ENCODE peak calls at places on chromosomes 5 and 9, in ten cellular contexts. One of them, this sample, is unnamed.

GRCh38 chr5:175800656-175801081 is 70.7 kb upstream of the CPLX2 start:
- DNase-seq in stimulated activated CD8-positive, alpha-beta memory T cell treated with anti-CD3 and anti-CD28 coated beads, Interleukin-15, amount 100 ng/mL, for 1 hour: no peak
- DNase-seq in NCI-H1105 treated with DMSO at 0.1 percent for 48 hours: no peak
- DNase-seq in stimulated activated naive CD8-positive, alpha-beta T cell treated with anti-CD3 and anti-CD28 coated beads, Interleukin-15, amount 100 ng/mL, for 72 hours: no peak
- DNase-seq in psoas muscle: no peak
- DNase-seq in fibroblast of mammary gland: peak; percentile 78
- DNase-seq in NAMALWA: no peak
- DNase-seq in NCI-H345: no peak
- DNase-seq in NCI-H1694 treated with DMSO at 0.1 percent for 48 hours: peak; percentile 39
- DNase-seq in HCT116: no peak
- DNase-seq in this sample: no peak

GRCh38 chr9:34612788-34613390 is 992 bp upstream of the RPP25L start:
- DNase-seq in NCI-H1694 treated with DMSO at 0.1 percent for 48 hours: peak; percentile 67
- DNase-seq in NAMALWA: peak; percentile 89
- DNase-seq in NCI-H1105 treated with DMSO at 0.1 percent for 48 hours: peak; percentile 75
- DNase-seq in HCT116: peak; percentile 54
- DNase-seq in NCI-H345: peak; percentile 82
- DNase-seq in fibroblast of mammary gland: peak; percentile 73
- DNase-seq in stimulated activated naive CD8-positive, alpha-beta T cell treated with anti-CD3 and anti-CD28 coated beads, Interleukin-15, amount 100 ng/mL, for 72 hours: peak; percentile 72
- DNase-seq in psoas muscle: peak; percentile 84
- DNase-seq in stimulated activated CD8-positive, alpha-beta memory T cell treated with anti-CD3 and anti-CD28 coated beads, Interleukin-15, amount 100 ng/mL, for 1 hour: peak; percentile 51
- DNase-seq in this sample: peak; percentile 81

GRCh38 chr9:77987880-77988525 is 43.6 kb downstream of the GNAQ start:
- DNase-seq in stimulated activated CD8-positive, alpha-beta memory T cell treated with anti-CD3 and anti-CD28 coated beads, Interleukin-15, amount 100 ng/mL, for 1 hour: no peak
- DNase-seq in NCI-H1694 treated with DMSO at 0.1 percent for 48 hours: no peak
- DNase-seq in psoas muscle: no peak
- DNase-seq in fibroblast of mammary gland: no peak
- DNase-seq in NCI-H1105 treated with DMSO at 0.1 percent for 48 hours: no peak
- DNase-seq in HCT116: no peak
- DNase-seq in NAMALWA: no peak
- DNase-seq in NCI-H345: no peak
- DNase-seq in stimulated activated naive CD8-positive, alpha-beta T cell treated with anti-CD3 and anti-CD28 coated beads, Interleukin-15, amount 100 ng/mL, for 72 hours: no peak
- DNase-seq in this sample: no peak

GRCh38 chr5:106094128-106094726 is 1576.5 kb downstream of the EFNA5 start:
- DNase-seq in HCT116: no peak
- DNase-seq in stimulated activated CD8-positive, alpha-beta memory T cell treated with anti-CD3 and anti-CD28 coated beads, Interleukin-15, amount 100 ng/mL, for 1 hour: no peak
- DNase-seq in psoas muscle: no peak
- DNase-seq in stimulated activated naive CD8-positive, alpha-beta T cell treated with anti-CD3 and anti-CD28 coated beads, Interleukin-15, amount 100 ng/mL, for 72 hours: no peak
- DNase-seq in fibroblast of mammary gland: peak; percentile 27
- DNase-seq in NCI-H1105 treated with DMSO at 0.1 percent for 48 hours: peak; percentile 91
- DNase-seq in NCI-H345: peak; percentile 94
- DNase-seq in NAMALWA: no peak
- DNase-seq in NCI-H1694 treated with DMSO at 0.1 percent for 48 hours: peak; percentile 86
- DNase-seq in this sample: no peak

GRCh38 chr5:44388504-44389409 is 463 bp downstream of the FGF10 start:
- DNase-seq in psoas muscle: peak; percentile 44
- DNase-seq in NAMALWA: no peak
- DNase-seq in stimulated activated CD8-positive, alpha-beta memory T cell treated with anti-CD3 and anti-CD28 coated beads, Interleukin-15, amount 100 ng/mL, for 1 hour: no peak
- DNase-seq in HCT116: no peak
- DNase-seq in NCI-H345: no peak
- DNase-seq in stimulated activated naive CD8-positive, alpha-beta T cell treated with anti-CD3 and anti-CD28 coated beads, Interleukin-15, amount 100 ng/mL, for 72 hours: no peak
- DNase-seq in NCI-H1694 treated with DMSO at 0.1 percent for 48 hours: no peak
- DNase-seq in fibroblast of mammary gland: peak; percentile 44
- DNase-seq in NCI-H1105 treated with DMSO at 0.1 percent for 48 hours: peak; percentile 20
- DNase-seq in this sample: no peak

GRCh38 chr5:96909003-96909402 is 26.9 kb upstream of the LNPEP start:
- DNase-seq in stimulated activated CD8-positive, alpha-beta memory T cell treated with anti-CD3 and anti-CD28 coated beads, Interleukin-15, amount 100 ng/mL, for 1 hour: no peak
- DNase-seq in psoas muscle: no peak
- DNase-seq in NAMALWA: no peak
- DNase-seq in NCI-H345: no peak
- DNase-seq in stimulated activated naive CD8-positive, alpha-beta T cell treated with anti-CD3 and anti-CD28 coated beads, Interleukin-15, amount 100 ng/mL, for 72 hours: no peak
- DNase-seq in HCT116: no peak
- DNase-seq in NCI-H1105 treated with DMSO at 0.1 percent for 48 hours: no peak
- DNase-seq in fibroblast of mammary gland: no peak
- DNase-seq in NCI-H1694 treated with DMSO at 0.1 percent for 48 hours: no peak
- DNase-seq in this sample: no peak

GRCh38 chr5:106730912-106731311 is 939.8 kb downstream of the EFNA5 start:
- DNase-seq in stimulated activated CD8-positive, alpha-beta memory T cell treated with anti-CD3 and anti-CD28 coated beads, Interleukin-15, amount 100 ng/mL, for 1 hour: no peak
- DNase-seq in stimulated activated naive CD8-positive, alpha-beta T cell treated with anti-CD3 and anti-CD28 coated beads, Interleukin-15, amount 100 ng/mL, for 72 hours: no peak
- DNase-seq in NAMALWA: no peak
- DNase-seq in HCT116: no peak
- DNase-seq in NCI-H1694 treated with DMSO at 0.1 percent for 48 hours: no peak
- DNase-seq in fibroblast of mammary gland: no peak
- DNase-seq in psoas muscle: no peak
- DNase-seq in NCI-H345: no peak
- DNase-seq in NCI-H1105 treated with DMSO at 0.1 percent for 48 hours: no peak
- DNase-seq in this sample: no peak

GRCh38 chr9:8660383-8660782 is 860.8 kb upstream of the DMAC1 start:
- DNase-seq in psoas muscle: peak; percentile 76
- DNase-seq in fibroblast of mammary gland: peak; percentile 79
- DNase-seq in stimulated activated naive CD8-positive, alpha-beta T cell treated with anti-CD3 and anti-CD28 coated beads, Interleukin-15, amount 100 ng/mL, for 72 hours: no peak
- DNase-seq in NCI-H1694 treated with DMSO at 0.1 percent for 48 hours: no peak
- DNase-seq in HCT116: no peak
- DNase-seq in NAMALWA: peak; percentile 12
- DNase-seq in NCI-H1105 treated with DMSO at 0.1 percent for 48 hours: peak; percentile 16
- DNase-seq in stimulated activated CD8-positive, alpha-beta memory T cell treated with anti-CD3 and anti-CD28 coated beads, Interleukin-15, amount 100 ng/mL, for 1 hour: no peak
- DNase-seq in NCI-H345: no peak
- DNase-seq in this sample: no peak

GRCh38 chr9:92728831-92729734 is 35.5 kb downstream of the BICD2 start:
- DNase-seq in NCI-H1694 treated with DMSO at 0.1 percent for 48 hours: peak; percentile 6
- DNase-seq in NCI-H1105 treated with DMSO at 0.1 percent for 48 hours: no peak
- DNase-seq in psoas muscle: peak; percentile 68
- DNase-seq in stimulated activated naive CD8-positive, alpha-beta T cell treated with anti-CD3 and anti-CD28 coated beads, Interleukin-15, amount 100 ng/mL, for 72 hours: no peak
- DNase-seq in NAMALWA: peak; percentile 93
- DNase-seq in fibroblast of mammary gland: peak; percentile 19
- DNase-seq in NCI-H345: no peak
- DNase-seq in HCT116: no peak
- DNase-seq in stimulated activated CD8-positive, alpha-beta memory T cell treated with anti-CD3 and anti-CD28 coated beads, Interleukin-15, amount 100 ng/mL, for 1 hour: no peak
- DNase-seq in this sample: no peak

GRCh38 chr5:127089206-127089605 is 15.9 kb upstream of the C5orf63 start:
- DNase-seq in NAMALWA: peak; percentile 13
- DNase-seq in HCT116: no peak
- DNase-seq in stimulated activated CD8-positive, alpha-beta memory T cell treated with anti-CD3 and anti-CD28 coated beads, Interleukin-15, amount 100 ng/mL, for 1 hour: no peak
- DNase-seq in psoas muscle: no peak
- DNase-seq in fibroblast of mammary gland: peak; percentile 7
- DNase-seq in NCI-H1694 treated with DMSO at 0.1 percent for 48 hours: no peak
- DNase-seq in NCI-H1105 treated with DMSO at 0.1 percent for 48 hours: no peak
- DNase-seq in stimulated activated naive CD8-positive, alpha-beta T cell treated with anti-CD3 and anti-CD28 coated beads, Interleukin-15, amount 100 ng/mL, for 72 hours: no peak
- DNase-seq in NCI-H345: no peak
- DNase-seq in this sample: no peak

GRCh38 chr5:180135128-180135955 is 63.8 kb upstream of the RNF130 start:
- DNase-seq in HCT116: peak; percentile 48
- DNase-seq in NCI-H345: no peak
- DNase-seq in fibroblast of mammary gland: peak; percentile 84
- DNase-seq in NCI-H1694 treated with DMSO at 0.1 percent for 48 hours: no peak
- DNase-seq in psoas muscle: no peak
- DNase-seq in NAMALWA: no peak
- DNase-seq in NCI-H1105 treated with DMSO at 0.1 percent for 48 hours: no peak
- DNase-seq in stimulated activated CD8-positive, alpha-beta memory T cell treated with anti-CD3 and anti-CD28 coated beads, Interleukin-15, amount 100 ng/mL, for 1 hour: no peak
- DNase-seq in stimulated activated naive CD8-positive, alpha-beta T cell treated with anti-CD3 and anti-CD28 coated beads, Interleukin-15, amount 100 ng/mL, for 72 hours: peak; percentile 57
- DNase-seq in this sample: no peak

GRCh38 chr5:32329395-32329834 is 16.7 kb upstream of the MTMR12 start:
- DNase-seq in NCI-H345: peak; percentile 30
- DNase-seq in NAMALWA: peak; percentile 82
- DNase-seq in HCT116: peak; percentile 54
- DNase-seq in NCI-H1694 treated with DMSO at 0.1 percent for 48 hours: peak; percentile 86
- DNase-seq in NCI-H1105 treated with DMSO at 0.1 percent for 48 hours: no peak
- DNase-seq in stimulated activated CD8-positive, alpha-beta memory T cell treated with anti-CD3 and anti-CD28 coated beads, Interleukin-15, amount 100 ng/mL, for 1 hour: peak; percentile 29
- DNase-seq in fibroblast of mammary gland: peak; percentile 65
- DNase-seq in psoas muscle: peak; percentile 66
- DNase-seq in stimulated activated naive CD8-positive, alpha-beta T cell treated with anti-CD3 and anti-CD28 coated beads, Interleukin-15, amount 100 ng/mL, for 72 hours: peak; percentile 50
- DNase-seq in this sample: peak; percentile 77

GRCh38 chr5:154783774-154784460 is 28.7 kb downstream of the LARP1 start:
- DNase-seq in NCI-H1694 treated with DMSO at 0.1 percent for 48 hours: no peak
- DNase-seq in NCI-H345: no peak
- DNase-seq in fibroblast of mammary gland: peak; percentile 41
- DNase-seq in stimulated activated naive CD8-positive, alpha-beta T cell treated with anti-CD3 and anti-CD28 coated beads, Interleukin-15, amount 100 ng/mL, for 72 hours: no peak
- DNase-seq in psoas muscle: no peak
- DNase-seq in NAMALWA: no peak
- DNase-seq in NCI-H1105 treated with DMSO at 0.1 percent for 48 hours: no peak
- DNase-seq in stimulated activated CD8-positive, alpha-beta memory T cell treated with anti-CD3 and anti-CD28 coated beads, Interleukin-15, amount 100 ng/mL, for 1 hour: no peak
- DNase-seq in HCT116: no peak
- DNase-seq in this sample: no peak

GRCh38 chr5:122942164-122942914 is 94.2 kb downstream of the PPIC start:
- DNase-seq in fibroblast of mammary gland: peak; percentile 11
- DNase-seq in stimulated activated CD8-positive, alpha-beta memory T cell treated with anti-CD3 and anti-CD28 coated beads, Interleukin-15, amount 100 ng/mL, for 1 hour: no peak
- DNase-seq in NCI-H1694 treated with DMSO at 0.1 percent for 48 hours: no peak
- DNase-seq in stimulated activated naive CD8-positive, alpha-beta T cell treated with anti-CD3 and anti-CD28 coated beads, Interleukin-15, amount 100 ng/mL, for 72 hours: no peak
- DNase-seq in HCT116: no peak
- DNase-seq in psoas muscle: no peak
- DNase-seq in NAMALWA: no peak
- DNase-seq in NCI-H345: peak; percentile 37
- DNase-seq in NCI-H1105 treated with DMSO at 0.1 percent for 48 hours: peak; percentile 11
- DNase-seq in this sample: no peak

GRCh38 chr9:111050819-111051218 is 12.5 kb upstream of the LPAR1 start:
- DNase-seq in fibroblast of mammary gland: no peak
- DNase-seq in psoas muscle: no peak
- DNase-seq in NCI-H1694 treated with DMSO at 0.1 percent for 48 hours: no peak
- DNase-seq in stimulated activated naive CD8-positive, alpha-beta T cell treated with anti-CD3 and anti-CD28 coated beads, Interleukin-15, amount 100 ng/mL, for 72 hours: no peak
- DNase-seq in NCI-H345: no peak
- DNase-seq in stimulated activated CD8-positive, alpha-beta memory T cell treated with anti-CD3 and anti-CD28 coated beads, Interleukin-15, amount 100 ng/mL, for 1 hour: no peak
- DNase-seq in NCI-H1105 treated with DMSO at 0.1 percent for 48 hours: no peak
- DNase-seq in NAMALWA: no peak
- DNase-seq in HCT116: no peak
- DNase-seq in this sample: no peak

GRCh38 chr5:75681125-75681830 is 36.0 kb downstream of the POC5 start:
- DNase-seq in HCT116: peak; percentile 15
- DNase-seq in NCI-H1105 treated with DMSO at 0.1 percent for 48 hours: peak; percentile 17
- DNase-seq in NCI-H345: peak; percentile 31
- DNase-seq in stimulated activated naive CD8-positive, alpha-beta T cell treated with anti-CD3 and anti-CD28 coated beads, Interleukin-15, amount 100 ng/mL, for 72 hours: no peak
- DNase-seq in psoas muscle: no peak
- DNase-seq in stimulated activated CD8-positive, alpha-beta memory T cell treated with anti-CD3 and anti-CD28 coated beads, Interleukin-15, amount 100 ng/mL, for 1 hour: no peak
- DNase-seq in NCI-H1694 treated with DMSO at 0.1 percent for 48 hours: peak; percentile 29
- DNase-seq in fibroblast of mammary gland: peak; percentile 58
- DNase-seq in NAMALWA: peak; percentile 66
- DNase-seq in this sample: peak; percentile 15

GRCh38 chr5:140794594-140795258 is at the start of gene PCDHA2:
- DNase-seq in NAMALWA: peak; percentile 11
- DNase-seq in NCI-H345: no peak
- DNase-seq in stimulated activated naive CD8-positive, alpha-beta T cell treated with anti-CD3 and anti-CD28 coated beads, Interleukin-15, amount 100 ng/mL, for 72 hours: no peak
- DNase-seq in fibroblast of mammary gland: peak; percentile 3
- DNase-seq in psoas muscle: no peak
- DNase-seq in stimulated activated CD8-positive, alpha-beta memory T cell treated with anti-CD3 and anti-CD28 coated beads, Interleukin-15, amount 100 ng/mL, for 1 hour: no peak
- DNase-seq in NCI-H1105 treated with DMSO at 0.1 percent for 48 hours: no peak
- DNase-seq in HCT116: no peak
- DNase-seq in NCI-H1694 treated with DMSO at 0.1 percent for 48 hours: no peak
- DNase-seq in this sample: no peak

GRCh38 chr5:175844174-175844573 is 27.2 kb upstream of the CPLX2 start:
- DNase-seq in NAMALWA: no peak
- DNase-seq in psoas muscle: no peak
- DNase-seq in NCI-H345: no peak
- DNase-seq in stimulated activated naive CD8-positive, alpha-beta T cell treated with anti-CD3 and anti-CD28 coated beads, Interleukin-15, amount 100 ng/mL, for 72 hours: no peak
- DNase-seq in NCI-H1105 treated with DMSO at 0.1 percent for 48 hours: no peak
- DNase-seq in HCT116: no peak
- DNase-seq in stimulated activated CD8-positive, alpha-beta memory T cell treated with anti-CD3 and anti-CD28 coated beads, Interleukin-15, amount 100 ng/mL, for 1 hour: no peak
- DNase-seq in NCI-H1694 treated with DMSO at 0.1 percent for 48 hours: no peak
- DNase-seq in fibroblast of mammary gland: no peak
- DNase-seq in this sample: no peak

GRCh38 chr5:114223866-114224265 is 138.0 kb upstream of the KCNN2 start:
- DNase-seq in NCI-H1694 treated with DMSO at 0.1 percent for 48 hours: peak; percentile 28
- DNase-seq in NAMALWA: peak; percentile 77
- DNase-seq in HCT116: peak; percentile 22
- DNase-seq in stimulated activated naive CD8-positive, alpha-beta T cell treated with anti-CD3 and anti-CD28 coated beads, Interleukin-15, amount 100 ng/mL, for 72 hours: no peak
- DNase-seq in psoas muscle: no peak
- DNase-seq in fibroblast of mammary gland: peak; percentile 4
- DNase-seq in stimulated activated CD8-positive, alpha-beta memory T cell treated with anti-CD3 and anti-CD28 coated beads, Interleukin-15, amount 100 ng/mL, for 1 hour: no peak
- DNase-seq in NCI-H345: no peak
- DNase-seq in NCI-H1105 treated with DMSO at 0.1 percent for 48 hours: no peak
- DNase-seq in this sample: peak; percentile 8

GRCh38 chr5:43396762-43397304 is 15.4 kb downstream of the CCL28 start:
- DNase-seq in NCI-H1694 treated with DMSO at 0.1 percent for 48 hours: no peak
- DNase-seq in stimulated activated CD8-positive, alpha-beta memory T cell treated with anti-CD3 and anti-CD28 coated beads, Interleukin-15, amount 100 ng/mL, for 1 hour: peak; percentile 11
- DNase-seq in NAMALWA: no peak
- DNase-seq in psoas muscle: peak; percentile 52
- DNase-seq in stimulated activated naive CD8-positive, alpha-beta T cell treated with anti-CD3 and anti-CD28 coated beads, Interleukin-15, amount 100 ng/mL, for 72 hours: peak; percentile 76
- DNase-seq in fibroblast of mammary gland: peak; percentile 11
- DNase-seq in HCT116: no peak
- DNase-seq in NCI-H345: no peak
- DNase-seq in NCI-H1105 treated with DMSO at 0.1 percent for 48 hours: no peak
- DNase-seq in this sample: no peak

GRCh38 chr9:70861797-70862196 is 259.6 kb downstream of the TRPM3 start:
- DNase-seq in stimulated activated CD8-positive, alpha-beta memory T cell treated with anti-CD3 and anti-CD28 coated beads, Interleukin-15, amount 100 ng/mL, for 1 hour: no peak
- DNase-seq in NAMALWA: no peak
- DNase-seq in NCI-H1694 treated with DMSO at 0.1 percent for 48 hours: no peak
- DNase-seq in HCT116: no peak
- DNase-seq in NCI-H1105 treated with DMSO at 0.1 percent for 48 hours: no peak
- DNase-seq in psoas muscle: no peak
- DNase-seq in stimulated activated naive CD8-positive, alpha-beta T cell treated with anti-CD3 and anti-CD28 coated beads, Interleukin-15, amount 100 ng/mL, for 72 hours: no peak
- DNase-seq in fibroblast of mammary gland: no peak
- DNase-seq in NCI-H345: no peak
- DNase-seq in this sample: no peak

GRCh38 chr5:59598547-59598874 is 295.0 kb downstream of the PDE4D start:
- DNase-seq in psoas muscle: no peak
- DNase-seq in NCI-H1694 treated with DMSO at 0.1 percent for 48 hours: no peak
- DNase-seq in NCI-H345: no peak
- DNase-seq in fibroblast of mammary gland: no peak
- DNase-seq in HCT116: no peak
- DNase-seq in stimulated activated naive CD8-positive, alpha-beta T cell treated with anti-CD3 and anti-CD28 coated beads, Interleukin-15, amount 100 ng/mL, for 72 hours: no peak
- DNase-seq in NCI-H1105 treated with DMSO at 0.1 percent for 48 hours: no peak
- DNase-seq in stimulated activated CD8-positive, alpha-beta memory T cell treated with anti-CD3 and anti-CD28 coated beads, Interleukin-15, amount 100 ng/mL, for 1 hour: no peak
- DNase-seq in NAMALWA: peak; percentile 2
- DNase-seq in this sample: no peak

GRCh38 chr5:102742215-102742614 is 12.9 kb upstream of the PAM start:
- DNase-seq in fibroblast of mammary gland: no peak
- DNase-seq in stimulated activated CD8-positive, alpha-beta memory T cell treated with anti-CD3 and anti-CD28 coated beads, Interleukin-15, amount 100 ng/mL, for 1 hour: no peak
- DNase-seq in stimulated activated naive CD8-positive, alpha-beta T cell treated with anti-CD3 and anti-CD28 coated beads, Interleukin-15, amount 100 ng/mL, for 72 hours: no peak
- DNase-seq in NAMALWA: no peak
- DNase-seq in NCI-H1105 treated with DMSO at 0.1 percent for 48 hours: no peak
- DNase-seq in psoas muscle: no peak
- DNase-seq in NCI-H345: no peak
- DNase-seq in HCT116: no peak
- DNase-seq in NCI-H1694 treated with DMSO at 0.1 percent for 48 hours: no peak
- DNase-seq in this sample: no peak

GRCh38 chr5:151158287-151158661 is 695 bp upstream of the ANXA6 start:
- DNase-seq in psoas muscle: no peak
- DNase-seq in stimulated activated naive CD8-positive, alpha-beta T cell treated with anti-CD3 and anti-CD28 coated beads, Interleukin-15, amount 100 ng/mL, for 72 hours: peak; percentile 30
- DNase-seq in HCT116: peak; percentile 23
- DNase-seq in stimulated activated CD8-positive, alpha-beta memory T cell treated with anti-CD3 and anti-CD28 coated beads, Interleukin-15, amount 100 ng/mL, for 1 hour: no peak
- DNase-seq in NCI-H345: no peak
- DNase-seq in fibroblast of mammary gland: no peak
- DNase-seq in NCI-H1105 treated with DMSO at 0.1 percent for 48 hours: no peak
- DNase-seq in NCI-H1694 treated with DMSO at 0.1 percent for 48 hours: no peak
- DNase-seq in NAMALWA: no peak
- DNase-seq in this sample: no peak

GRCh38 chr5:8730194-8730593 is 815.7 kb downstream of the SEMA5A start:
- DNase-seq in NAMALWA: no peak
- DNase-seq in HCT116: no peak
- DNase-seq in stimulated activated CD8-positive, alpha-beta memory T cell treated with anti-CD3 and anti-CD28 coated beads, Interleukin-15, amount 100 ng/mL, for 1 hour: no peak
- DNase-seq in psoas muscle: no peak
- DNase-seq in NCI-H345: no peak
- DNase-seq in stimulated activated naive CD8-positive, alpha-beta T cell treated with anti-CD3 and anti-CD28 coated beads, Interleukin-15, amount 100 ng/mL, for 72 hours: no peak
- DNase-seq in NCI-H1105 treated with DMSO at 0.1 percent for 48 hours: no peak
- DNase-seq in fibroblast of mammary gland: peak; percentile 52
- DNase-seq in NCI-H1694 treated with DMSO at 0.1 percent for 48 hours: no peak
- DNase-seq in this sample: no peak

GRCh38 chr9:32426278-32426939 is 42.0 kb downstream of the ACO1 start:
- DNase-seq in HCT116: no peak
- DNase-seq in psoas muscle: no peak
- DNase-seq in NCI-H1105 treated with DMSO at 0.1 percent for 48 hours: no peak
- DNase-seq in NAMALWA: no peak
- DNase-seq in fibroblast of mammary gland: peak; percentile 86
- DNase-seq in stimulated activated naive CD8-positive, alpha-beta T cell treated with anti-CD3 and anti-CD28 coated beads, Interleukin-15, amount 100 ng/mL, for 72 hours: no peak
- DNase-seq in NCI-H345: no peak
- DNase-seq in NCI-H1694 treated with DMSO at 0.1 percent for 48 hours: no peak
- DNase-seq in stimulated activated CD8-positive, alpha-beta memory T cell treated with anti-CD3 and anti-CD28 coated beads, Interleukin-15, amount 100 ng/mL, for 1 hour: no peak
- DNase-seq in this sample: no peak

GRCh38 chr5:178297751-178298150 is 65.1 kb upstream of the PHYKPL start:
- DNase-seq in stimulated activated naive CD8-positive, alpha-beta T cell treated with anti-CD3 and anti-CD28 coated beads, Interleukin-15, amount 100 ng/mL, for 72 hours: no peak
- DNase-seq in NAMALWA: no peak
- DNase-seq in stimulated activated CD8-positive, alpha-beta memory T cell treated with anti-CD3 and anti-CD28 coated beads, Interleukin-15, amount 100 ng/mL, for 1 hour: no peak
- DNase-seq in NCI-H345: no peak
- DNase-seq in psoas muscle: peak; percentile 28
- DNase-seq in HCT116: no peak
- DNase-seq in NCI-H1694 treated with DMSO at 0.1 percent for 48 hours: no peak
- DNase-seq in fibroblast of mammary gland: no peak
- DNase-seq in NCI-H1105 treated with DMSO at 0.1 percent for 48 hours: no peak
- DNase-seq in this sample: no peak

GRCh38 chr9:92980085-92980745 is 32.9 kb downstream of the FGD3 start:
- DNase-seq in NAMALWA: no peak
- DNase-seq in fibroblast of mammary gland: no peak
- DNase-seq in NCI-H1105 treated with DMSO at 0.1 percent for 48 hours: no peak
- DNase-seq in HCT116: peak; percentile 42
- DNase-seq in NCI-H345: no peak
- DNase-seq in stimulated activated naive CD8-positive, alpha-beta T cell treated with anti-CD3 and anti-CD28 coated beads, Interleukin-15, amount 100 ng/mL, for 72 hours: no peak
- DNase-seq in psoas muscle: no peak
- DNase-seq in NCI-H1694 treated with DMSO at 0.1 percent for 48 hours: no peak
- DNase-seq in stimulated activated CD8-positive, alpha-beta memory T cell treated with anti-CD3 and anti-CD28 coated beads, Interleukin-15, amount 100 ng/mL, for 1 hour: no peak
- DNase-seq in this sample: no peak